ENCODE peak calls at places on chromosomes 3 and 15, in six cellular contexts. W, P, K, B, S and Y are unnamed samples.

GRCh38 chr3:157347577-157348303 is 88.9 kb upstream of the PTX3 start:
- DNase-seq in W (no peak), K (no peak), B (no peak), P (no peak), S (no peak), Y (no peak)

GRCh38 chr3:167166012-167166411 is 214.1 kb downstream of the ZBBX start:
- DNase-seq in W (no peak), K (no peak), B (no peak), S (no peak), P (no peak), Y (no peak)

GRCh38 chr3:47850062-47850802 is 47.3 kb downstream of the DHX30 start:
- DNase-seq in B (no peak), W (peak), S (no peak), K (no peak), P (no peak), Y (no peak)

GRCh38 chr3:50811893-50812292 is 137.2 kb downstream of the DOCK3 start:
- DNase-seq in K (no peak), P (no peak), S (no peak), B (no peak), W (no peak), Y (no peak)

GRCh38 chr15:73366766-73367623 is 1.8 kb downstream of the HCN4 start:
- DNase-seq in P (no peak), B (no peak), S (no peak), K (no peak), W (no peak), Y (no peak)

GRCh38 chr15:98889930-98890695 is 117.5 kb downstream of the PGPEP1L start:
- DNase-seq in B (no peak), S (no peak), P (no peak), W (peak), K (no peak), Y (no peak)

GRCh38 chr3:141769171-141769894 is 6.1 kb downstream of the GRK7 start:
- DNase-seq in K (peak), P (no peak), B (no peak), S (no peak), W (peak), Y (no peak)

GRCh38 chr15:86183765-86184491 is 104.3 kb downstream of the AGBL1 start:
- DNase-seq in W (no peak), S (no peak), K (no peak), P (no peak), B (no peak), Y (no peak)

GRCh38 chr15:101156061-101156460 is 95.8 kb downstream of the CHSY1 start:
- DNase-seq in P (no peak), S (no peak), W (no peak), K (no peak), B (no peak), Y (no peak)

GRCh38 chr3:157447026-157447694 is 10.5 kb downstream of the PTX3 start:
- DNase-seq in S (no peak), P (no peak), K (no peak), W (peak), B (no peak), Y (no peak)

GRCh38 chr3:194019766-194020165 is 116.2 kb upstream of the HES1 start:
- DNase-seq in B (no peak), P (no peak), K (no peak), S (no peak), W (no peak), Y (no peak)

GRCh38 chr15:81273855-81274254 is 50.1 kb downstream of the STARD5 start:
- DNase-seq in W (no peak), S (no peak), P (no peak), K (no peak), B (no peak), Y (no peak)